ENCODE peak calls at places on chromosomes 4 and X, in six cellular contexts. E, G, W, P, N and J are unnamed samples.

GRCh38 chrX:31130457-31131215 is 58.8 kb upstream of the FTHL17 start:
- DNase-seq in E (no peak), G (no peak), W (no peak), P (no peak), N (no peak), J (peak)

GRCh38 chrX:129193357-129193756 is 329.9 kb downstream of the SMARCA1 start:
- DNase-seq in E (no peak), G (no peak), W (no peak), P (no peak), N (peak), J (no peak)

GRCh38 chr4:20916106-20916505 is 215.8 kb downstream of the PACRGL start:
- DNase-seq in E (peak), G (no peak), W (peak), P (no peak), N (no peak), J (no peak)

GRCh38 chrX:142036111-142036510 is 132.4 kb downstream of the MAGEC1 start:
- DNase-seq in E (peak), G (no peak), W (no peak), P (no peak), N (no peak), J (peak)

GRCh38 chrX:123330229-123330942 is 146.3 kb downstream of the GRIA3 start:
- DNase-seq in E (no peak), G (no peak), W (no peak), P (no peak), N (no peak), J (no peak)

GRCh38 chr4:147984065-147984777 is 252.3 kb downstream of the ARHGAP10 start:
- DNase-seq in E (peak), G (peak), W (peak), P (peak), N (no peak), J (peak)

GRCh38 chr4:8854016-8854415 is 17.6 kb downstream of the HMX1 start:
- DNase-seq in E (no peak), G (no peak), W (no peak), P (no peak), N (no peak), J (no peak)

GRCh38 chr4:37516057-37516775 is 170.0 kb downstream of the RELL1 start:
- DNase-seq in E (no peak), G (no peak), W (no peak), P (no peak), N (no peak), J (no peak)

GRCh38 chr4:83036991-83037390 is 2.0 kb downstream of the COPS4 start:
- DNase-seq in E (no peak), G (no peak), W (no peak), P (no peak), N (no peak), J (no peak)

GRCh38 chr4:183831026-183831446 is 74.1 kb upstream of the STOX2 start:
- DNase-seq in E (no peak), G (no peak), W (no peak), P (no peak), N (no peak), J (peak)

GRCh38 chr4:73222466-73223257 is 35.9 kb downstream of the ANKRD17 start:
- DNase-seq in E (peak), G (peak), W (peak), P (peak), N (no peak), J (peak)

GRCh38 chr4:147103403-147103946 is 157.8 kb upstream of the TTC29 start:
- DNase-seq in E (peak), G (peak), W (no peak), P (no peak), N (no peak), J (peak)

GRCh38 chrX:139738581-139738980 is 30.6 kb upstream of the MCF2 start:
- DNase-seq in E (peak), G (no peak), W (peak), P (no peak), N (no peak), J (peak)

GRCh38 chrX:74613350-74614192 is 853 bp downstream of the RLIM start:
- DNase-seq in E (peak), G (peak), W (peak), P (no peak), N (no peak), J (peak)

GRCh38 chr4:61211781-61212180 is 11.7 kb downstream of the ADGRL3 start:
- DNase-seq in E (no peak), G (no peak), W (no peak), P (no peak), N (no peak), J (no peak)

GRCh38 chr4:66872696-66873095 is 672.6 kb downstream of the CENPC start:
- DNase-seq in E (no peak), G (no peak), W (no peak), P (no peak), N (no peak), J (no peak)

GRCh38 chr4:14294611-14295010 is 667.1 kb upstream of the BOD1L1 start:
- DNase-seq in E (peak), G (no peak), W (no peak), P (no peak), N (no peak), J (peak)

GRCh38 chr4:142595222-142595871 is 250.8 kb downstream of the INPP4B start:
- DNase-seq in E (no peak), G (no peak), W (no peak), P (no peak), N (no peak), J (no peak)

GRCh38 chr4:147398556-147398955 is 82.3 kb upstream of the EDNRA start:
- DNase-seq in E (no peak), G (no peak), W (no peak), P (no peak), N (no peak), J (no peak)

GRCh38 chrX:20547649-20548051 is 280.9 kb upstream of the RPS6KA3 start:
- DNase-seq in E (peak), G (peak), W (no peak), P (no peak), N (no peak), J (peak)

GRCh38 chrX:8887004-8887403 is 85.8 kb upstream of the FAM9A start:
- DNase-seq in E (no peak), G (no peak), W (no peak), P (no peak), N (no peak), J (no peak)

GRCh38 chr4:102869569-102870227 is 906 bp downstream of the CISD2 start:
- DNase-seq in E (no peak), G (no peak), W (no peak), P (no peak), N (no peak), J (no peak)

GRCh38 chr4:13143704-13144103 is 340.4 kb downstream of the RAB28 start:
- DNase-seq in E (no peak), G (no peak), W (no peak), P (no peak), N (no peak), J (no peak)

GRCh38 chr4:42464550-42465124 is 67.3 kb downstream of the SHISA3 start:
- DNase-seq in E (no peak), G (no peak), W (no peak), P (no peak), N (no peak), J (no peak)

GRCh38 chr4:93199492-93199891 is 629.1 kb upstream of the ATOH1 start:
- DNase-seq in E (peak), G (peak), W (no peak), P (peak), N (no peak), J (peak)

GRCh38 chrX:40152173-40152705 is 54.5 kb upstream of the BCOR start:
- DNase-seq in E (no peak), G (no peak), W (peak), P (no peak), N (no peak), J (no peak)

GRCh38 chr4:46329118-46329976 is 60.6 kb downstream of the GABRA2 start:
- DNase-seq in E (peak), G (no peak), W (no peak), P (peak), N (no peak), J (peak)

GRCh38 chrX:7941390-7942042 is 14.3 kb upstream of the PNPLA4 start:
- DNase-seq in E (peak), G (peak), W (peak), P (no peak), N (no peak), J (peak)

GRCh38 chrX:31604629-31605221 is 532.9 kb upstream of the FTHL17 start:
- DNase-seq in E (no peak), G (no peak), W (no peak), P (no peak), N (no peak), J (no peak)

GRCh38 chr4:94489075-94489474 is 37.3 kb downstream of the PDLIM5 start:
- DNase-seq in E (no peak), G (no peak), W (no peak), P (no peak), N (no peak), J (no peak)

GRCh38 chr4:186813377-186814068 is 89.9 kb upstream of the FAT1 start:
- DNase-seq in E (no peak), G (no peak), W (no peak), P (no peak), N (no peak), J (no peak)

GRCh38 chr4:115851918-115852766 is 738.7 kb upstream of the NDST4 start:
- DNase-seq in E (peak), G (peak), W (peak), P (peak), N (no peak), J (peak)

GRCh38 chr4:121070696-121071639 is 1.4 kb downstream of the NDNF start:
- DNase-seq in E (no peak), G (no peak), W (peak), P (peak), N (peak), J (peak)

GRCh38 chrX:135463937-135464336 is 42.2 kb downstream of the SMIM10L2A start:
- DNase-seq in E (no peak), G (peak), W (peak), P (no peak), N (no peak), J (peak)

GRCh38 chrX:68889244-68889643 is 60.4 kb downstream of the EFNB1 start:
- DNase-seq in E (no peak), G (no peak), W (no peak), P (no peak), N (no peak), J (no peak)

GRCh38 chrX:150234126-150234525 is 129.0 kb upstream of the MAMLD1 start:
- DNase-seq in E (no peak), G (peak), W (no peak), P (no peak), N (no peak), J (peak)

DNA sequence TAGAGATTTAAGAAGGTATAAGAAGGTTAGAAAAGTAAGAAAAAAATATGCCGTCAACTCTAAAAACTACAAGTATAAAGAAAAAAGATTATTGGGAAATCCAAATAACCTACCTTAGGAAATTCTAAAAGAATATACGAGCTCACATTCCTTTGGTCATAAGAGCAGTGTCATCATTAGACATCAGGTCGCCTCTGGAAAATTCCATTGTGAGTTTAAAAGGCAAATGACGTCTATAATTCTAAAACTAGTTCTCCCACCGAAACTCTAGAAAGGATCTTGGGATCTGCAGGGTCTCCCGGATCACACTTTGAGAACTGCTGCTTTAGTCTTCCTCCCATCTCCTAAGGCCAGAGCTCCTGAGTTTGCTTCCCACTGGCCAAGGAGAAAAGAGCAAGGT is 518 bp upstream of the SAT1 start:
- DNase-seq in E (no peak), G (no peak), W (no peak), P (no peak), N (no peak), J (no peak)
- H3K4me3 ChIP-seq in E (peak), G (peak), W (peak), P (no peak), N (peak), J (no peak)

GRCh38 chr4:2417196-2417764 is 1.2 kb downstream of the ZFYVE28 start:
- DNase-seq in E (no peak), G (no peak), W (no peak), P (no peak), N (no peak), J (no peak)

GRCh38 chr4:2416564-2417195 is 1.8 kb downstream of the ZFYVE28 start:
- DNase-seq in E (peak), G (no peak), W (peak), P (peak), N (peak), J (no peak)

GRCh38 chr4:2417765-2418651 is at the start of gene ZFYVE28:
- DNase-seq in E (peak), G (no peak), W (no peak), P (no peak), N (no peak), J (no peak)

GRCh38 chr4:2415213-2415612 is 3.2 kb downstream of the ZFYVE28 start:
- DNase-seq in E (no peak), G (no peak), W (no peak), P (no peak), N (no peak), J (no peak)

DNA sequence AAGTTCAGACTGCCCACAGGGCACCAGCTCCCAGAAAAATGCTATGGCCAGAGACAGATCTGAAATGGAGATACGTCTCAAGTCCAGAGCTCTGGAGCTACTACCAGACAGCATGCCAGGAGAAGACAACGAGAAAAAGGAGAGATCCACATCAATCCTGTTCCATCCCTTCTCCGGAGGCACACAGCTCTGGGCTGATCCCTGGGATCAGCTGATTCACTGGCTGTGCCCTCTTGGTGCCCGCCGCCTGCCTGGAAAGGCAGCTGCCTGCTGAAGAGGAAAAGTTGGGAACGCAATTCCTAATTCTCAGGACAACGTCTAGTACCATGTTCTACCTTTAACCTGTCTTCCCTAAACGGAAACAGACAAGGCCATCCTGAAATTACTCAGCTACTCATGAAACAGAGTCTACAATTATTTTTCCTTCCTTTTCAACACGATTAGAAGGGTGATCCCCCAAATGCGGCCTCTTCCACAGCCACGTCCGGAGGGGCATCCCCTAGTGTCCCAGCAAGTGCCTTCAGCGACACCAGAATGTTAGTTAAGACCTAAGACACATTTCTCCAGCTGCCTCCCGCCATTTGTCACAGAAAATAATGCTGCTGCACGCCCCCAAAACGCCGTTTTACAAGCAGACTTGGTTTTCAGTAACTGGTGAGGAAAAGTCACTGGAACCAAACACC is 2.4 kb downstream of the ZFYVE28 start:
- DNase-seq in E (no peak), G (no peak), W (peak), P (no peak), N (no peak), J (no peak)
- H3K4me3 ChIP-seq in E (peak), G (no peak), W (peak), P (no peak), N (peak), J (peak)

GRCh38 chr4:1683371-1683902 is 676 bp downstream of the FAM53A start:
- DNase-seq in E (peak), G (peak), W (peak), P (peak), N (no peak), J (peak)
- H3K4me3 ChIP-seq in E (peak), G (peak), W (peak), P (peak), N (peak), J (peak)

DNA sequence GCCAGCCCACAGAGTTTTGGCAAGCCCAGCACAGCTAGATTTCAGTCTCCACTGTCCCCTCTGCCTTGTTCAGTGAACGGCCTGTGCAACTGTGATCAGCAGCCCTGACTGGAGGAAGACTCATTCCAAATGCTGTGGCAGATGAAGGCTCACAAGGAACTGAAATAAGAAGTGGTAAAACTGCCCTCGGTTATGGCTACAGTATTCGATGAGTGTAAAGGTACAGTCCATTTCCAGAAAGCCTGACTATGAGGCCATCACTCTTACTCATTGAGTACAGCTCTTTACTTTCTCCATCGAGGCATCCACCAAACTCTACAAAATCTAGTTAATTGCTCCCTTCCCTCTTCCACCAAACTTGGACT is 69.1 kb downstream of the RHOH start:
- DNase-seq in E (no peak), G (no peak), W (no peak), P (no peak), N (no peak), J (no peak)
- H3K4me3 ChIP-seq in E (no peak), G (no peak), W (no peak), P (no peak), N (no peak), J (no peak)

DNA sequence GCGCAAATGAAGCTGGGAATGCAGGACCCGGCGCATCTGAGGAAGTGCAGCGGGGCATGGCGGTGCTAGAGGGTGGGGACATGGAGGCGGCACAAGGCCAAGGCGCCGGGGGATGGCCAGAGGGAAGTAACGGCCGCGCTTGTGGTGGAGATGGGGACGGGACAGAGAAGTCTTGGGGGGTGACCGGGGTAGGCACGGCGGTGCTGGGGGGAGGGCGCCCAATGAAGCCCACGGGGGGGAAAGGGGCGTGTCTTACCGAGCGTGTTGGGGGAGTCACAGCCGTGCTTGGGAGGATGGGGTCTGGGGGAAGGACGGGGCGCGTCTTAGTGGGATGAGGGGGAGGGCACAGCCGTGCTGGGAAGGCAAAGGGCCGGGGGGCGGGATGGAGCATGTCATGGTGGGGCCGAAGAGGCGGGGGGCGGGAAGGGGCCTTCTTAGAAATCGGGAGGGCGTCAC is 984 bp downstream of the ARSD start:
- DNase-seq in E (no peak), G (peak), W (no peak), P (no peak), N (peak), J (no peak)
- H3K4me3 ChIP-seq in E (peak), G (peak), W (no peak), P (peak), N (peak), J (peak)

GRCh38 chr4:76984788-76985211 is 35.2 kb downstream of the SEPTIN11 start:
- DNase-seq in E (peak), G (peak), W (no peak), P (peak), N (peak), J (peak)
- H3K4me3 ChIP-seq in E (no peak), G (no peak), W (peak), P (no peak), N (no peak), J (no peak)

GRCh38 chrX:11760958-11761357 is 2.9 kb downstream of the MSL3 start:
- DNase-seq in E (no peak), G (no peak), W (no peak), P (no peak), N (no peak), J (no peak)
- H3K4me3 ChIP-seq in E (no peak), G (no peak), W (peak), P (no peak), N (peak), J (peak)

GRCh38 chr4:151228196-151229119 is 48.5 kb upstream of the PRSS48 start:
- DNase-seq in E (peak), G (peak), W (no peak), P (no peak), N (no peak), J (peak)
- H3K4me3 ChIP-seq in E (no peak), G (no peak), W (no peak), P (no peak), N (peak), J (no peak)

GRCh38 chr4:139919513-139919912 is 234.5 kb downstream of the MAML3 start:
- DNase-seq in E (peak), G (peak), W (no peak), P (no peak), N (peak), J (peak)
- H3K4me3 ChIP-seq in E (no peak), G (no peak), W (no peak), P (no peak), N (peak), J (no peak)